ENCODE peak calls at places on chromosomes 6 and 20, in four cellular contexts. D is putamen; B is T-helper 2 cell; W is stimulated activated CD4-positive, alpha-beta T cell treated with anti-CD3 and anti-CD28 coated beads, TNF-alpha, amount 100 ng/mL, for 24 hours. P is an unnamed sample.

GRCh38 chr20:48769111-48769879 is 58.5 kb downstream of the PREX1 start:
- DNase-seq in W (peak; percentile 67), B (peak; percentile 94), D (no peak), P (peak; percentile 76)

GRCh38 chr20:49913399-49914047 is 1.8 kb downstream of the SPATA2 start:
- DNase-seq in D (peak; percentile 77), B (no peak), W (no peak), P (no peak)

GRCh38 chr6:56226946-56227879 is 20.2 kb downstream of the COL21A1 start:
- DNase-seq in D (no peak), W (no peak), B (no peak), P (no peak)

GRCh38 chr6:36443951-36444428 is 1.2 kb downstream of the KCTD20 start:
- DNase-seq in B (peak; percentile 25), D (no peak), W (no peak), P (no peak)

GRCh38 chr20:9035129-9035528 is 33.8 kb upstream of the PLCB4 start:
- DNase-seq in D (no peak), B (no peak), W (no peak), P (no peak)

GRCh38 chr6:138162104-138162946 is 586 bp downstream of the ARFGEF3 start:
- DNase-seq in W (no peak), D (peak; percentile 37), B (no peak), P (no peak)

GRCh38 chr20:3221398-3222226 is 12.3 kb downstream of the ITPA start:
- DNase-seq in W (no peak), D (no peak), B (no peak), P (no peak)

GRCh38 chr6:92715991-92716390 is 703.4 kb downstream of the EPHA7 start:
- DNase-seq in D (no peak), W (no peak), B (no peak), P (no peak)

GRCh38 chr20:33945391-33946079 is 48.2 kb upstream of the RALY start:
- DNase-seq in D (peak; percentile 90), W (no peak), B (no peak), P (no peak)

GRCh38 chr20:58251979-58252591 is 23.6 kb upstream of the ANKRD60 start:
- DNase-seq in B (no peak), D (no peak), W (no peak), P (no peak)

GRCh38 chr6:149046164-149046821 is 271.2 kb upstream of the TAB2 start:
- DNase-seq in B (no peak), D (no peak), W (no peak), P (no peak)

GRCh38 chr20:60365063-60365640 is 406.9 kb downstream of the CDH26 start:
- DNase-seq in D (no peak), W (no peak), B (no peak), P (no peak)

GRCh38 chr6:158009935-158010585 is 28.4 kb downstream of the SYNJ2 start:
- DNase-seq in B (no peak), D (no peak), W (no peak), P (no peak)